ENCODE peak calls at places on chromosomes 5 and 9, in four cellular contexts. E is mammary epithelial cell, X is fibroblast of lung, U is mesendoderm. J is an unnamed sample.

GRCh38 chr5:1801954-1802295 is 718 bp downstream of the NDUFS6 start:
- DNase-seq in X (no peak), E (no peak), U (peak), J (peak)

GRCh38 chr5:6715758-6716633 is 2.8 kb downstream of the TENT4A start:
- DNase-seq in U (no peak), E (no peak), X (no peak), J (no peak)

GRCh38 chr5:88322785-88323184 is 54.1 kb upstream of the TMEM161B start:
- DNase-seq in E (no peak), X (no peak), U (no peak), J (no peak)

GRCh38 chr5:150214289-150214688 is 24.4 kb downstream of the SLC6A7 start:
- DNase-seq in U (no peak), X (no peak), E (no peak), J (peak)

GRCh38 chr9:93128011-93128714 is 5.9 kb downstream of the NINJ1 start:
- DNase-seq in X (no peak), U (no peak), E (no peak), J (no peak)

GRCh38 chr9:117485176-117485575 is 70.3 kb upstream of the ASTN2 start:
- DNase-seq in U (peak), X (no peak), E (peak), J (peak)

GRCh38 chr9:5428794-5429528 is 8.8 kb downstream of the PLGRKT start:
- DNase-seq in E (no peak), X (no peak), U (no peak), J (peak)

GRCh38 chr5:2332521-2332920 is 419.0 kb downstream of the IRX2 start:
- DNase-seq in E (no peak), X (no peak), U (no peak), J (no peak)

GRCh38 chr5:14581891-14582796 is 552 bp downstream of the OTULINL start:
- DNase-seq in X (peak), U (peak), E (peak), J (peak)

GRCh38 chr9:23502004-23502403 is 324.0 kb downstream of the ELAVL2 start:
- DNase-seq in E (no peak), U (no peak), X (no peak), J (no peak)

GRCh38 chr9:5947912-5948311 is 57.2 kb downstream of the MLANA start:
- DNase-seq in X (no peak), E (no peak), U (peak), J (no peak)

GRCh38 chr5:115313632-115314031 is 17.2 kb upstream of the CCDC112 start:
- DNase-seq in X (no peak), E (no peak), U (no peak), J (no peak)

GRCh38 chr9:114852050-114852594 is 46.3 kb upstream of the TNFSF15 start:
- DNase-seq in X (peak), E (peak), U (no peak), J (peak)

GRCh38 chr5:180201051-180201987 is 7.7 kb downstream of the RASGEF1C start:
- DNase-seq in E (no peak), U (peak), X (peak), J (peak)

GRCh38 chr5:97044057-97044456 is 98.4 kb downstream of the LIX1 start:
- DNase-seq in X (peak), U (peak), E (peak), J (peak)

GRCh38 chr9:136401173-136401922 is 1.4 kb upstream of the SNAPC4 start:
- DNase-seq in U (no peak), E (no peak), X (no peak), J (peak)

GRCh38 chr5:14218480-14218879 is 75.3 kb downstream of the TRIO start:
- DNase-seq in E (no peak), X (no peak), U (no peak), J (no peak)

GRCh38 chr5:148585988-148586387 is 68.3 kb downstream of the HTR4 start:
- DNase-seq in X (no peak), U (peak), E (no peak), J (no peak)

GRCh38 chr9:107137495-107138202 is 145.4 kb upstream of the RAD23B start:
- DNase-seq in E (no peak), X (peak), U (peak), J (peak)

GRCh38 chr5:133830911-133831310 is 137.5 kb downstream of the C5orf15 start:
- DNase-seq in X (no peak), U (no peak), E (no peak), J (no peak)

GRCh38 chr5:137315534-137316345 is 183.4 kb downstream of the SPOCK1 start:
- DNase-seq in X (no peak), E (no peak), U (no peak), J (no peak)

GRCh38 chr9:34540826-34541225 is 18.0 kb upstream of the ENHO start:
- DNase-seq in U (no peak), E (peak), X (peak), J (peak)

GRCh38 chr5:43281840-43282658 is 31.2 kb downstream of the HMGCS1 start:
- DNase-seq in X (no peak), U (no peak), E (peak), J (peak)

GRCh38 chr5:178590141-178590923 is at the start of gene COL23A1:
- DNase-seq in E (peak), U (peak), X (peak), J (peak)

GRCh38 chr9:89440951-89441654 is 56.8 kb downstream of the SEMA4D start:
- DNase-seq in U (no peak), X (no peak), E (no peak), J (no peak)

GRCh38 chr5:79488775-79489174 is 25.2 kb downstream of the HOMER1 start:
- DNase-seq in U (no peak), E (no peak), X (peak), J (peak)

GRCh38 chr5:160173-160510 is 31.2 kb upstream of the LRRC14B start:
- DNase-seq in U (no peak), E (no peak), X (peak), J (no peak)

GRCh38 chr5:52983731-52984620 is 5.2 kb upstream of the ITGA2 start:
- DNase-seq in X (no peak), U (peak), E (no peak), J (peak)

GRCh38 chr5:169567079-169567478 is 16.5 kb upstream of the SPDL1 start:
- DNase-seq in U (peak), X (no peak), E (peak), J (peak)

GRCh38 chr9:96021616-96022444 is 146.3 kb downstream of the ERCC6L2 start:
- DNase-seq in E (no peak), U (peak), X (no peak), J (no peak)

GRCh38 chr5:139696894-139697658 is 48.9 kb downstream of the CXXC5 start:
- DNase-seq in E (peak), U (peak), X (peak), J (peak)

DNA sequence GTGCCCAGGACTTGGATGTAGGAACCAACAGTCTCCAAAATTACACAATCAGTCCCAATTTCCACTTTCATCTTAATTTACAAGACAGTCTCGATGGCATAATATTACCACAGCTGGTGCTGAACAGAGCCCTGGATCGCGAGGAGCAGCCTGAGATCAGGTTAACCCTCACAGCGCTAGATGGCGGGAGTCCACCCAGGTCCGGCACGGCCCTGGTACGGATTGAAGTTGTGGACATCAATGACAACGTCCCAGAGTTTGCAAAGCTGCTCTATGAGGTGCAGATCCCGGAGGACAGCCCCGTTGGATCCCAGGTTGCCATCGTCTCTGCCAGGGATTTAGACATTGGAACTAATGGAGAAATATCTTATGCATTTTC is 837 bp downstream of the PCDHB2 start:
- DNase-seq in E (no peak), X (no peak), U (peak), J (peak)
- H3K4me3 ChIP-seq in E (peak), X (peak), U (peak), J (peak)

GRCh38 chr5:123708074-123708806 is 196.3 kb downstream of the CSNK1G3 start:
- DNase-seq in E (peak), X (peak), U (no peak), J (peak)
- H3K27ac ChIP-seq in E (peak), X (peak), U (no peak), J (peak)

DNA sequence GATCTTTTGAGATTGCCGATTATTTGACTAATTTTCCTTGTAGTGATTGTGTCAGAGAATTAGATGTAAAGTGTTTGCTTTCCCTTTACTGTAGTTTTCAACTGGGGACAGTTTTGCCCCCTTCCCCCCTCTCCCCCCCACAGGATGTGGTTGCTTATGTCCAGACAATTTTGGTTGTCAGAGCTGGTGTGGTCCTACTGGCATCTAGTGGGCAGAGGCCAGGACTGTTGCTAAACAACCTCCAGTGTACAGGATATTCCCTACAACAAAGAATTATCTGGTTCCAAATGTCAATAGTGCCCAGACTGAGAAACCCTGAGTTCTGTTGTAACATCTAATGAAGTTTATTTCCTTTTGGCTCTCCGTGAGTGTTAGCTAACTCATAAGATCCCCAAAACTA is 20.0 kb downstream of the TMEFF1 start:
- DNase-seq in E (no peak), U (no peak), X (peak), J (peak)
- H3K9ac ChIP-seq in E (no peak), U (no peak), X (no peak), J (peak)

GRCh38 chr5:144391044-144391443 is 220.4 kb downstream of the KCTD16 start:
- DNase-seq in X (no peak), E (no peak), U (no peak), J (no peak)

GRCh38 chr5:144390133-144390532 is 219.5 kb downstream of the KCTD16 start:
- DNase-seq in E (peak), X (peak), U (peak), J (peak)

GRCh38 chr5:144395704-144396103 is 225.0 kb downstream of the KCTD16 start:
- DNase-seq in U (no peak), X (no peak), E (no peak), J (no peak)

DNA sequence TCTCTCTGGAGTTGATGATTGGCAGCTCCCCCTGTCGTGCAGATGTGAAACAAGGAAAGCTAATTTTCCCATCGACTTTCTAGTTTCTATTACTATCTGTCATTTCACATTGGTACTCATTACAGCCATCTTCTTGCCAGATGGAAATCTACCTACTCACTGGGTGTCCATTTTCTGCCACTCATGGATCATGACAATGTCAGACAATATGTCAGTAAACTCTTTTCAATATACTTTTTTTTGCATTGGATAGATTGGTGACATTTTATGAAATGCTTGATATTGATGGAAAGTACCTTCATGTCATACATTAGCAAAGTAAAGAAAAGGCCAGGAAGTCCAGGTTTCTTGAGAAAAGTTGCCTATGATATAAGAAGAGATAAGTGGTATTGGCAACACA is 223.4 kb downstream of the KCTD16 start:
- DNase-seq in X (no peak), U (no peak), E (no peak), J (no peak)
- H3K4me3 ChIP-seq in X (no peak), U (no peak), E (no peak), J (no peak)

DNA sequence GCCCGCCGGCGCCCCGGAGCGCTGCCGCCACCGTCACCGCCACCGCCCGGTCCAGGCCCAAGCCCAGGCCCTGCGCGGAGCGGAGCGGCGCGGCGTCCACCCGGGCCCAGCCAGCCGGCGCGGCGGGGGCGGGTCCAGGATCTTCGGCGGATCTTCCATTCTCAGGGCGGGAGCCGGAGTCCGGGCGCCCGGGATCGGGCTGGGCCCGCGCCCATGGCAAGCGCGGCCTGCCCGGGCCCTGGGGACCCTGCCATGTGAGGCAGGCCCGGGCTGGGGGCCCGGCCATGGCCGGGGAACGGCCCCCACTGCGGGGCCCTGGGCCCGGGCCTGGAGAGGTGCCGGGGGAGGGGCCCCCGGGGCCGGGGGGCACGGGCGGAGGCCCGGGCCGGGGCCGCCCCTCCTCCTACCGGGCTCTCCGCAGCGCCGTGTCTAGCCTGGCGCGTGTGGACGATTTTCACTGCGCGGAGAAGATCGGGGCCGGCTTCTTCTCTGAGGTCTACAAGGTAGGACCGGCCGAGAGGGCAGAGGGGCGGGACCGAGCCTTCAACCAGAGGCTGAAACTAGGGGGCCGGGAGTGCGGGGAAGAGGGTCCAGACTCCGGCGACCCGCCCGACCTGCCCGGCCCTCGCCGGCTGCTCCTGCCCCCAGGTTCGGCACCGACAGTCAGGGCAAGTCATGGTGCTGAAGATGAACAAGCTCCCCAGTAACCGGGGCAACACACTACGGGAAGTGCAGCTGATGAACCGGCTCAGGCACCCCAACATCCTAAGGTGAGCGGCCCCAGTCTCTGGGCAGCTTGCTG is 475 bp downstream of the TESK1 start:
- DNase-seq in X (no peak), U (peak), E (peak), J (peak)
- H3K27ac ChIP-seq in X (peak), U (peak), E (peak), J (no peak)